ENCODE peak calls at places on chromosomes 7 and 10, in four cellular contexts. J, A, V and L are unnamed samples. For H3K4me1, the result is how much of the 10 kb centered on the place peaks cover.

GRCh38 chr7:132580717-132581285 is 4.5 kb upstream of the PLXNA4 start:
- DNase-seq in V (no peak), A (no peak), J (peak), L (peak)

GRCh38 chr7:20064181-20064970 is 152.8 kb downstream of the MACC1 start:
- DNase-seq in J (no peak), A (no peak), V (no peak), L (no peak)

GRCh38 chr10:76422769-76423168 is 991.3 kb downstream of the LRMDA start:
- DNase-seq in A (no peak), J (no peak), V (no peak), L (no peak)

GRCh38 chr7:156558198-156558597 is 82.4 kb upstream of the RNF32 start:
- DNase-seq in V (no peak), J (no peak), A (no peak), L (no peak)

GRCh38 chr10:118971876-118972275 is 57.6 kb upstream of the NANOS1 start:
- DNase-seq in J (no peak), A (no peak), V (no peak), L (peak)

GRCh38 chr10:43816351-43817321 is 168.0 kb upstream of the ZNF32 start:
- DNase-seq in A (no peak), J (peak), V (no peak), L (peak)

GRCh38 chr7:157791261-157791660 is 454.5 kb downstream of the DNAJB6 start:
- DNase-seq in J (no peak), A (no peak), V (no peak), L (no peak)

GRCh38 chr10:124423813-124424212 is 5.1 kb upstream of the OAT start:
- DNase-seq in J (no peak), V (no peak), A (no peak), L (no peak)

GRCh38 chr10:18190840-18191239 is 50.6 kb downstream of the CACNB2 start:
- DNase-seq in V (no peak), A (no peak), J (no peak), L (no peak)

GRCh38 chr7:73909996-73910395 is 49.0 kb downstream of the TMEM270 start:
- DNase-seq in A (peak), V (no peak), J (no peak), L (no peak)

GRCh38 chr7:16732828-16733227 is 20.7 kb upstream of the TSPAN13 start:
- DNase-seq in A (no peak), V (no peak), J (no peak), L (no peak)

GRCh38 chr7:106723398-106723797 is 62.4 kb upstream of the CCDC71L start:
- DNase-seq in V (no peak), A (no peak), J (no peak), L (no peak)

GRCh38 chr10:10551595-10551994 is 466.1 kb upstream of the CELF2 start:
- DNase-seq in A (no peak), V (no peak), J (no peak), L (no peak)

GRCh38 chr7:149701495-149702240 is 71.7 kb downstream of the ZNF467 start:
- DNase-seq in J (no peak), V (no peak), A (no peak), L (no peak)

GRCh38 chr7:138115047-138115446 is 38.8 kb downstream of the AKR1D1 start:
- DNase-seq in A (no peak), V (no peak), J (no peak), L (no peak)

GRCh38 chr10:28200804-28201203 is 102.1 kb downstream of the MPP7 start:
- DNase-seq in A (no peak), J (no peak), V (no peak), L (no peak)

GRCh38 chr7:134784251-134785049 is 5.0 kb downstream of the CALD1 start:
- DNase-seq in J (no peak), V (no peak), A (no peak), L (no peak)

GRCh38 chr7:8254667-8255066 is 7.3 kb downstream of the ICA1 start:
- DNase-seq in A (no peak), J (no peak), V (no peak), L (no peak)

GRCh38 chr10:13613519-13613918 is 26.8 kb downstream of the PRPF18 start:
- DNase-seq in J (peak), V (no peak), A (no peak), L (no peak)

GRCh38 chr10:48279081-48279751 is 4.7 kb upstream of the FRMPD2 start:
- DNase-seq in V (no peak), J (no peak), A (no peak), L (no peak)

GRCh38 chr10:30190831-30191552 is 131.6 kb upstream of the JCAD start:
- DNase-seq in V (no peak), A (no peak), J (no peak), L (no peak)

GRCh38 chr10:24209946-24210491 is 1.1 kb downstream of the KIAA1217 start:
- DNase-seq in A (no peak), J (peak), V (no peak), L (peak)

GRCh38 chr10:110759523-110759922 is 112.2 kb upstream of the PDCD4 start:
- DNase-seq in V (no peak), J (no peak), A (no peak), L (no peak)

GRCh38 chr7:73342645-73343044 is 14.7 kb downstream of the FKBP6 start:
- DNase-seq in A (no peak), V (no peak), J (peak), L (peak)

GRCh38 chr7:922334-923107 is 32.0 kb downstream of the ADAP1 start:
- DNase-seq in J (no peak), V (no peak), A (peak), L (peak)
- H3K4me3 ChIP-seq in J (no peak), V (peak), A (peak), L (no peak)

GRCh38 chr7:30927040-30927439 is 15.4 kb downstream of the AQP1 start:
- DNase-seq in V (no peak), J (no peak), A (peak), L (peak)

GRCh38 chr7:30925117-30925516 is 13.5 kb downstream of the AQP1 start:
- DNase-seq in V (no peak), J (no peak), A (no peak), L (peak)

GRCh38 chr7:30927559-30927958 is 15.9 kb downstream of the AQP1 start:
- DNase-seq in J (no peak), A (peak), V (no peak), L (peak)

GRCh38 chr7:30925913-30926312 is 14.3 kb downstream of the AQP1 start:
- DNase-seq in V (peak), A (peak), J (no peak), L (peak)

GRCh38 chr7:30926323-30926722 is 14.7 kb downstream of the AQP1 start:
- DNase-seq in A (peak), V (no peak), J (no peak), L (peak)
- H3K4me1 ChIP-seq in A (under half), V (under half), J (half or more), L (under half)

DNA sequence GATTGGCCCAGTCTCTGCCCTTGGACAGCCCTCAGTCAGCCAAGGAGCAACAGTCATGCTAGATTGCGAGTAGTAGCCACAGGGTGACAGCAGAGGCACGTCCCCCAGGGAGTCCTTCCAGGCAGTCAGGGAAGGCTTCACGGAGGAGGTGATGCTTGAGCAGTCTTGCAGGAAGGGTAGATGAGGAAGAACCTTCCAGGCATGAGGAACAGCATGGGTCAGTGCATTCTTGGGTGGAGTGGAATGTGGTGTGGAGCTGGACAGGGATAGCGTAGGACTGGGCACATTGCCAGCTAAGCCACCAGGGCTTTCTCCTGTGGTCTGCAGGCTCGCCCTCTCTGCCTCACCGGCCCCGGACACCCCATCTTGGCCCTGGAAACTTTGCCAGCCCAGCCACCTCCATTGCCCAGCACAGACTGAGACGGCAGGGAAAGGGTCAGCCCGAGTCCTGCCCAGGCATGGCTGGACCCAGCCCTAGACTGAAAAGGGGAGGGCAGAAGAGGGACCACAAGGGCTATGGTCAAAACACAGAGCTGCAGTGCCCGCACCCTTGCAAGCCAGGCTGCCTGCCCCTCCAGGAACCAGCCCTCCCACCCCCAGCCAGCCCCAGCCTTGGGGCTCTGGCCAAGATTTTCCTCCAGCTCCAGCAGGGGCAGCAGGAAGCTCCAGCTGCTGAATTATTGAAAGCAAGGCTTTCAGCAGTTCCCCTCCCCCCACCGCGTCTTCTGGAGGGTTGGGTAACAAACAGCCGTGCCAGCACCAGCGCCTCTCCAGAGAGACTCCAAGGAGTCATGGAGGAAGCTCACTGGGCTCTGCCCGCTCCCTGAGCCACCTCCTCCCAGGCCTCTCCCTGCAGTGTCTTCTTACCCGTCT is 18.7 kb downstream of the SRRM3 start:
- DNase-seq in A (no peak), V (no peak), J (peak), L (peak)
- H3K4me3 ChIP-seq in A (no peak), V (no peak), J (no peak), L (no peak)

DNA sequence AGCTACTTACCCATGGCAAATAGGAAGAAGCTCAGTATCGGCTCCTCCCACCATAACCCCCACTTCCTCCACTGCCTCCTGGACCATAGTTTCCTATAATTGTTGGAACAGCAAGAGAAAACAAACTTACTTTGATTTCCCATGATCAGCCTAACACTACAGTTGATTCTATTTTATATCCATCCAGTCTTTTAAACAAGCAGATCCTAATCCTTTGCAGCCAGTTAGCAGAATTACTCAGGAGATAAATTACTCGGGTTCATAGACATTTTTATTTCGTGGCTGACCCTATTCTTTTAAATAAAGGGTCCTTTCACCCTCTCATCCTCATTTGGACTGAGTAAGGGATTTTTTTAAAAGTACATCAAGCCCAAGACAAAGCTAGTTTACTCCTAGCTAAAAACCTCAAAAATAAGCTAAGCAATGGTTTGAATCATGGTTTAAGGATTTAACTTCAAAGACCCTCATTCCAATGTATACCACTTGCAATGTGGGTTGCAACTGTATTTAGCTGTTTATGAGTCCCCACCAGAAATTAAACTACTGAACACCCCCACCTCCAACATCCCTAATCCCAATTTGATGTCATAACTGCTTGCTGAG is 8.0 kb downstream of the HNRNPA2B1 start:
- DNase-seq in V (no peak), J (no peak), A (no peak), L (no peak)
- H3K4me1 ChIP-seq in V (half or more), J (under half), A (half or more), L (under half)

GRCh38 chr10:7471720-7472367 is 61.0 kb upstream of the SFMBT2 start:
- DNase-seq in V (no peak), J (no peak), A (no peak), L (no peak)
- H3K4me3 ChIP-seq in V (peak), J (no peak), A (no peak), L (peak)